ENCODE peak calls at places on chromosomes 4 and X, in eight cellular contexts. P, I, T, O, X, F, R and Y are unnamed samples.

GRCh38 chrX:77446029-77446585 is 1.1 kb upstream of the FGF16 start:
- DNase-seq in O (no peak), I (no peak), P (no peak), T (no peak), F (no peak), X (no peak), R (no peak), Y (peak; percentile 2)

GRCh38 chr4:57989430-57989829 is 879.2 kb upstream of the IGFBP7 start:
- DNase-seq in T (no peak), O (no peak), X (no peak), R (no peak), I (no peak), F (no peak), P (no peak), Y (no peak)

GRCh38 chr4:19159874-19160273 is 1091.8 kb upstream of the SLIT2 start:
- DNase-seq in X (no peak), T (no peak), O (no peak), F (no peak), R (no peak), I (no peak), P (no peak), Y (no peak)

GRCh38 chr4:143300860-143301259 is 35.8 kb upstream of the GAB1 start:
- DNase-seq in R (no peak), T (no peak), O (no peak), X (peak; percentile 89), P (no peak), F (no peak), I (no peak), Y (no peak)

GRCh38 chr4:53003959-53004358 is 141.8 kb downstream of the RASL11B start:
- DNase-seq in T (no peak), I (peak; percentile 53), F (no peak), X (no peak), O (no peak), R (no peak), P (no peak), Y (no peak)

GRCh38 chrX:137427061-137427778 is 138.7 kb upstream of the ZIC3 start:
- DNase-seq in O (no peak), I (no peak), P (no peak), X (no peak), F (no peak), T (no peak), R (no peak), Y (no peak)

GRCh38 chr4:147078875-147079658 is 133.4 kb upstream of the TTC29 start:
- DNase-seq in F (no peak), R (no peak), P (no peak), T (no peak), O (no peak), I (no peak), X (no peak), Y (peak; percentile 20)

GRCh38 chrX:46257451-46257879 is 287.8 kb downstream of the ZNF674 start:
- DNase-seq in F (no peak), P (no peak), O (no peak), X (peak; percentile 36), I (peak; percentile 32), T (no peak), R (no peak), Y (no peak)

GRCh38 chr4:122712782-122713181 is 19.7 kb upstream of the BBS12 start:
- DNase-seq in R (no peak), O (no peak), F (no peak), T (no peak), I (peak; percentile 69), P (no peak), X (peak; percentile 31), Y (no peak)

GRCh38 chrX:8201896-8202331 is 30.8 kb upstream of the VCX2 start:
- DNase-seq in F (no peak), T (no peak), P (no peak), O (no peak), R (no peak), I (no peak), X (no peak), Y (peak; percentile 25)

GRCh38 chrX:133468081-133468480 is 52.8 kb upstream of the GPC4 start:
- DNase-seq in T (no peak), F (no peak), R (no peak), P (no peak), X (no peak), I (no peak), O (no peak), Y (no peak)

GRCh38 chr4:40043786-40044185 is 12.9 kb upstream of the N4BP2 start:
- DNase-seq in T (no peak), R (no peak), I (no peak), O (no peak), P (no peak), X (no peak), F (no peak), Y (no peak)

GRCh38 chr4:140046037-140046436 is 107.9 kb downstream of the MAML3 start:
- DNase-seq in P (no peak), O (no peak), I (no peak), R (no peak), F (no peak), X (no peak), T (no peak), Y (no peak)

GRCh38 chr4:38930696-38931095 is 63.1 kb downstream of the FAM114A1 start:
- DNase-seq in P (no peak), R (no peak), I (no peak), T (no peak), F (no peak), O (no peak), X (no peak), Y (no peak)

GRCh38 chrX:3263681-3264126 is 82.7 kb downstream of the MXRA5 start:
- DNase-seq in R (no peak), X (no peak), T (no peak), P (no peak), O (no peak), F (no peak), I (no peak), Y (peak; percentile 3)

GRCh38 chr4:131052646-131053045 is 1956.7 kb downstream of the C4orf33 start:
- DNase-seq in P (no peak), F (no peak), X (no peak), T (no peak), O (no peak), I (no peak), R (no peak), Y (no peak)

GRCh38 chrX:23434356-23434884 is 99.8 kb downstream of the PTCHD1 start:
- DNase-seq in X (peak; percentile 18), T (no peak), R (no peak), O (no peak), F (no peak), I (peak; percentile 31), P (no peak), Y (peak; percentile 59)

GRCh38 chr4:4267981-4268380 is 20.0 kb upstream of the TMEM128 start:
- DNase-seq in F (no peak), O (no peak), X (no peak), R (no peak), I (no peak), P (no peak), T (no peak), Y (no peak)

GRCh38 chr4:15805583-15806517 is 27.7 kb downstream of the CD38 start:
- DNase-seq in I (peak; percentile 59), T (no peak), X (peak; percentile 70), F (no peak), P (peak; percentile 81), R (no peak), O (no peak), Y (peak; percentile 12)

GRCh38 chr4:10107111-10108091 is 9.2 kb downstream of the WDR1 start:
- DNase-seq in T (no peak), F (no peak), R (no peak), X (peak; percentile 40), I (no peak), P (no peak), O (no peak), Y (no peak)

GRCh38 chrX:144717682-144718081 is 529.6 kb upstream of the SPANXN1 start:
- DNase-seq in R (no peak), O (no peak), P (no peak), X (no peak), F (no peak), T (no peak), I (no peak), Y (no peak)

GRCh38 chrX:46710425-46710824 is 48.5 kb downstream of the SLC9A7 start:
- DNase-seq in I (no peak), O (no peak), F (no peak), R (no peak), P (no peak), T (no peak), X (peak; percentile 93), Y (no peak)

GRCh38 chr4:71266090-71266794 is 72.6 kb upstream of the SLC4A4 start:
- DNase-seq in R (no peak), P (no peak), O (no peak), F (no peak), I (peak; percentile 49), T (no peak), X (no peak), Y (no peak)

GRCh38 chr4:158159054-158159717 is 13.6 kb downstream of the GASK1B start:
- DNase-seq in X (peak; percentile 94), T (no peak), F (no peak), I (peak; percentile 53), R (no peak), P (no peak), O (no peak), Y (no peak)

GRCh38 chr4:10664408-10664807 is 20.2 kb downstream of the CLNK start:
- DNase-seq in R (no peak), X (peak; percentile 93), T (no peak), P (no peak), I (peak; percentile 97), F (no peak), O (no peak), Y (no peak)

GRCh38 chrX:124426273-124426672 is 79.9 kb downstream of the SH2D1A start:
- DNase-seq in R (no peak), F (no peak), I (no peak), P (no peak), O (no peak), X (no peak), T (no peak), Y (no peak)

GRCh38 chrX:109886122-109886761 is 116.7 kb upstream of the TMEM164 start:
- DNase-seq in X (peak; percentile 45), I (peak; percentile 45), T (no peak), R (no peak), F (no peak), O (no peak), P (peak; percentile 35), Y (peak; percentile 23)

GRCh38 chrX:884091-884490 is 253.5 kb downstream of the SHOX start:
- DNase-seq in I (no peak), F (no peak), P (no peak), X (no peak), R (no peak), T (no peak), O (no peak), Y (no peak)

GRCh38 chr4:183798921-183799307 is 106.2 kb upstream of the STOX2 start:
- DNase-seq in F (no peak), R (no peak), I (no peak), O (no peak), P (no peak), X (no peak), T (no peak), Y (no peak)

GRCh38 chrX:42530027-42530426 is 247.9 kb downstream of the PPP1R2C start:
- DNase-seq in X (peak; percentile 79), I (peak; percentile 1), O (no peak), R (no peak), P (no peak), F (no peak), T (no peak), Y (no peak)

GRCh38 chrX:24242649-24243556 is 71.0 kb downstream of the SUPT20HL2 start:
- DNase-seq in X (no peak), O (no peak), T (no peak), P (peak; percentile 74), F (no peak), R (no peak), I (peak; percentile 68), Y (peak; percentile 29)

GRCh38 chrX:136336623-136337022 is 35.9 kb downstream of the ADGRG4 start:
- DNase-seq in P (peak; percentile 1), I (peak; percentile 1), O (no peak), F (no peak), R (no peak), T (no peak), X (no peak), Y (no peak)

GRCh38 chr4:183392377-183392776 is 52.1 kb upstream of the CDKN2AIP start:
- DNase-seq in O (no peak), P (no peak), X (no peak), I (no peak), F (no peak), R (no peak), T (no peak), Y (no peak)

GRCh38 chrX:97616883-97617510 is 733.3 kb downstream of the RPA4 start:
- DNase-seq in R (no peak), X (peak; percentile 85), I (peak; percentile 69), T (no peak), F (no peak), P (no peak), O (no peak), Y (no peak)